ENCODE peak calls at places on chromosome 16, in six cellular contexts. I, Y, Q, P, E and M are unnamed samples.

GRCh38 chr16:3553138-3553923 is 23.9 kb downstream of the NLRC3 start:
- DNase-seq in Y (no peak), E (no peak), Q (no peak), I (peak; percentile 93), P (no peak), M (no peak)

GRCh38 chr16:37511-37910 is 15.9 kb downstream of the POLR3K start:
- DNase-seq in Y (no peak), P (no peak), I (no peak), Q (no peak), E (no peak), M (no peak)

GRCh38 chr16:84062734-84063640 is 20.4 kb upstream of the SLC38A8 start:
- DNase-seq in E (peak; percentile 94), P (peak; percentile 31), Y (peak; percentile 57), I (peak; percentile 41), Q (peak; percentile 73), M (peak; percentile 69)

GRCh38 chr16:70454221-70455034 is at the start of gene FCSK:
- DNase-seq in P (no peak), Q (peak; percentile 70), I (peak; percentile 99), Y (peak; percentile 66), E (peak; percentile 86), M (peak; percentile 45)

GRCh38 chr16:23924138-23924537 is 88.4 kb downstream of the PRKCB start:
- DNase-seq in Q (no peak), E (no peak), I (no peak), Y (no peak), P (no peak), M (no peak)

GRCh38 chr16:50830698-50831097 is 88.8 kb downstream of the CYLD start:
- DNase-seq in Q (no peak), P (no peak), Y (no peak), I (no peak), E (no peak), M (no peak)

GRCh38 chr16:12801511-12802042 is 2.1 kb downstream of the CPPED1 start:
- DNase-seq in P (peak; percentile 91), Q (peak; percentile 26), Y (peak; percentile 56), I (no peak), E (peak; percentile 70), M (no peak)

GRCh38 chr16:64408699-64409098 is 713.2 kb downstream of the CDH11 start:
- DNase-seq in I (no peak), Y (no peak), P (no peak), Q (no peak), E (no peak), M (no peak)

GRCh38 chr16:19133600-19133999 is 19.8 kb downstream of the ITPRIPL2 start:
- DNase-seq in Y (no peak), P (no peak), E (no peak), Q (no peak), I (no peak), M (no peak)

GRCh38 chr16:78210305-78210704 is 110.9 kb downstream of the WWOX start:
- DNase-seq in I (no peak), P (no peak), E (no peak), Q (no peak), Y (no peak), M (peak; percentile 90)

GRCh38 chr16:28863929-28864886 is 565 bp downstream of the SH2B1 start:
- DNase-seq in P (no peak), I (no peak), E (peak; percentile 57), Q (peak; percentile 36), Y (no peak), M (no peak)